ENCODE peak calls at places on chromosomes 5 and 9, in five cellular contexts. C is GM23248; K is central memory CD4-positive, alpha-beta T cell; V is GM20000; Q is activated CD4-positive, alpha-beta T cell treated with anti-CD3 and anti-CD28 coated beads, Interleukin-2, amount 50 U/mL, for 1 hour. B is an unnamed sample.

GRCh38 chr5:36392818-36393217 is 91.1 kb upstream of the RANBP3L start:
- DNase-seq in C (peak; percentile 89), K (no peak), V (no peak), Q (no peak), B (no peak)

GRCh38 chr5:122091942-122092600 is 14.0 kb upstream of the LOX start:
- DNase-seq in C (peak; percentile 81), K (no peak), V (no peak), Q (no peak), B (no peak)

GRCh38 chr9:114271556-114272510 is 51.1 kb upstream of the ORM1 start:
- DNase-seq in C (peak; percentile 72), K (no peak), V (peak; percentile 41), Q (no peak), B (peak; percentile 53)

GRCh38 chr9:91177661-91178280 is 183.9 kb downstream of the AUH start:
- DNase-seq in C (peak; percentile 38), K (no peak), V (no peak), Q (no peak), B (no peak)

GRCh38 chr5:1538276-1538675 is 14.5 kb upstream of the LPCAT1 start:
- DNase-seq in C (no peak), K (no peak), V (no peak), Q (no peak), B (peak; percentile 27)

GRCh38 chr9:70085241-70085640 is 41.6 kb downstream of the MAMDC2 start:
- DNase-seq in C (peak; percentile 44), K (no peak), V (no peak), Q (no peak), B (no peak)

GRCh38 chr9:130522233-130522808 is 57.1 kb upstream of the FUBP3 start:
- DNase-seq in C (peak; percentile 35), K (no peak), V (no peak), Q (no peak), B (no peak)

GRCh38 chr9:12875216-12875615 is 100.4 kb downstream of the LURAP1L start:
- DNase-seq in C (peak; percentile 49), K (no peak), V (no peak), Q (no peak), B (no peak)

GRCh38 chr5:135955525-135955924 is 742 bp upstream of the LECT2 start:
- DNase-seq in C (no peak), K (no peak), V (no peak), Q (no peak), B (no peak)

GRCh38 chr5:79742549-79743136 is 53.0 kb downstream of the CMYA5 start:
- DNase-seq in C (no peak), K (no peak), V (no peak), Q (no peak), B (no peak)

GRCh38 chr5:174311531-174312269 is 266.2 kb downstream of the NSG2 start:
- DNase-seq in C (peak; percentile 79), K (peak; percentile 34), V (peak; percentile 88), Q (peak; percentile 47), B (peak; percentile 88)

GRCh38 chr9:136262671-136263178 is 17.1 kb upstream of the QSOX2 start:
- DNase-seq in C (no peak), K (no peak), V (no peak), Q (no peak), B (peak; percentile 9)

GRCh38 chr9:126158591-126159519 is 167.8 kb upstream of the MVB12B start:
- DNase-seq in C (no peak), K (no peak), V (peak; percentile 2), Q (no peak), B (no peak)

GRCh38 chr5:74685979-74686631 is 1.1 kb downstream of the HEXB start:
- DNase-seq in C (peak; percentile 61), K (no peak), V (peak; percentile 66), Q (no peak), B (no peak)

GRCh38 chr5:74139589-74139988 is 500.9 kb downstream of the ENC1 start:
- DNase-seq in C (no peak), K (no peak), V (no peak), Q (no peak), B (no peak)

GRCh38 chr9:114174557-114174875 is 19.2 kb downstream of the COL27A1 start:
- DNase-seq in C (no peak), K (no peak), V (no peak), Q (no peak), B (no peak)